ENCODE peak calls at places on chromosome 19, in ten cellular contexts. J, S, F, W, M, X, O, R, V and L are unnamed samples. For H3K9me2, the result is how much of the 10 kb centered on the place peaks cover.

GRCh38 chr19:15812059-15812722 is 3.3 kb downstream of the OR10H1 start:
- DNase-seq in J (no peak), S (no peak), F (peak), W (peak), M (no peak), X (no peak), O (no peak), R (no peak), V (no peak), L (no peak)

GRCh38 chr19:33350538-33351309 is 22.8 kb upstream of the CEBPG start:
- DNase-seq in J (peak), S (no peak), F (peak), W (no peak), M (no peak), X (peak), O (no peak), R (no peak), V (no peak), L (no peak)

GRCh38 chr19:46886546-46887239 is 25.9 kb downstream of the ARHGAP35 start:
- DNase-seq in J (no peak), S (no peak), F (peak), W (no peak), M (no peak), X (peak), O (no peak), R (no peak), V (no peak), L (no peak)

GRCh38 chr19:56654151-56654550 is 11.2 kb downstream of the SMIM17 start:
- DNase-seq in J (no peak), S (no peak), F (no peak), W (no peak), M (no peak), X (no peak), O (no peak), R (no peak), V (no peak), L (no peak)

GRCh38 chr19:29704562-29705558 is 10.2 kb downstream of the C19orf12 start:
- DNase-seq in J (no peak), S (no peak), F (no peak), W (no peak), M (no peak), X (no peak), O (no peak), R (no peak), V (no peak), L (no peak)

GRCh38 chr19:40078377-40078776 is 12.4 kb downstream of the ZNF780A start:
- DNase-seq in J (no peak), S (no peak), F (no peak), W (no peak), M (no peak), X (peak), O (no peak), R (no peak), V (no peak), L (no peak)

GRCh38 chr19:28393574-28394336 is 819.2 kb downstream of the UQCRFS1 start:
- DNase-seq in J (no peak), S (peak), F (no peak), W (no peak), M (peak), X (peak), O (no peak), R (no peak), V (no peak), L (peak)

GRCh38 chr19:41376241-41376997 is at the start of gene TMEM91:
- DNase-seq in J (no peak), S (peak), F (no peak), W (no peak), M (no peak), X (peak), O (peak), R (no peak), V (peak), L (no peak)

GRCh38 chr19:10871711-10872550 is 578 bp downstream of the CARM1 start:
- DNase-seq in J (peak), S (peak), F (peak), W (no peak), M (peak), X (peak), O (peak), R (peak), V (peak), L (peak)

GRCh38 chr19:19871932-19872331 is 6.2 kb downstream of the ZNF253 start:
- DNase-seq in J (no peak), S (no peak), F (no peak), W (no peak), M (no peak), X (no peak), O (no peak), R (no peak), V (no peak), L (no peak)

GRCh38 chr19:7224205-7224833 is 69.9 kb downstream of the INSR start:
- DNase-seq in J (no peak), S (no peak), F (peak), W (no peak), M (no peak), X (peak), O (no peak), R (no peak), V (no peak), L (no peak)

GRCh38 chr19:12295191-12295590 is 508 bp upstream of the ZNF44 start:
- DNase-seq in J (no peak), S (no peak), F (no peak), W (no peak), M (no peak), X (peak), O (peak), R (no peak), V (no peak), L (no peak)

GRCh38 chr19:39413269-39413902 is 917 bp downstream of the PLEKHG2 start:
- DNase-seq in J (peak), S (peak), F (no peak), W (no peak), M (no peak), X (peak), O (peak), R (peak), V (peak), L (peak)

GRCh38 chr19:13633109-13633508 is 126.8 kb upstream of the CACNA1A start:
- DNase-seq in J (no peak), S (peak), F (peak), W (no peak), M (no peak), X (peak), O (peak), R (no peak), V (no peak), L (no peak)

GRCh38 chr19:58416631-58417030 is 8.2 kb downstream of the ZNF584 start:
- DNase-seq in J (no peak), S (no peak), F (no peak), W (no peak), M (no peak), X (no peak), O (no peak), R (no peak), V (no peak), L (no peak)

GRCh38 chr19:14561832-14562351 is 10.0 kb downstream of the NDUFB7 start:
- DNase-seq in J (peak), S (peak), F (no peak), W (no peak), M (no peak), X (no peak), O (peak), R (no peak), V (peak), L (no peak)

GRCh38 chr19:42548545-42548944 is 20.3 kb upstream of the CEACAM1 start:
- DNase-seq in J (no peak), S (no peak), F (no peak), W (no peak), M (no peak), X (no peak), O (no peak), R (no peak), V (no peak), L (no peak)

GRCh38 chr19:45385392-45386221 is 15.2 kb upstream of the ERCC2 start:
- DNase-seq in J (no peak), S (peak), F (no peak), W (no peak), M (no peak), X (peak), O (no peak), R (no peak), V (peak), L (no peak)

GRCh38 chr19:35140207-35140897 is 1.7 kb downstream of the FXYD1 start:
- DNase-seq in J (no peak), S (no peak), F (no peak), W (no peak), M (no peak), X (no peak), O (no peak), R (no peak), V (no peak), L (no peak)

GRCh38 chr19:41706741-41707501 is 1.5 kb upstream of the CEACAM5 start:
- DNase-seq in J (peak), S (peak), F (peak), W (peak), M (peak), X (peak), O (peak), R (peak), V (peak), L (peak)

GRCh38 chr19:12077375-12077774 is 12.8 kb downstream of the ZNF844 start:
- DNase-seq in J (no peak), S (no peak), F (no peak), W (no peak), M (no peak), X (no peak), O (no peak), R (no peak), V (no peak), L (no peak)

GRCh38 chr19:29530549-29531457 is 5.0 kb downstream of the VSTM2B start:
- DNase-seq in J (no peak), S (peak), F (no peak), W (no peak), M (no peak), X (no peak), O (no peak), R (no peak), V (no peak), L (no peak)

GRCh38 chr19:13920940-13921744 is 15.1 kb downstream of the CC2D1A start:
- DNase-seq in J (no peak), S (peak), F (peak), W (peak), M (peak), X (peak), O (no peak), R (peak), V (peak), L (peak)

GRCh38 chr19:55536366-55536765 is 567 bp downstream of the SBK2 start:
- DNase-seq in J (no peak), S (no peak), F (no peak), W (no peak), M (no peak), X (no peak), O (no peak), R (no peak), V (no peak), L (no peak)

GRCh38 chr19:55537741-55538111 is 793 bp upstream of the SBK2 start:
- DNase-seq in J (peak), S (peak), F (no peak), W (no peak), M (no peak), X (peak), O (no peak), R (no peak), V (no peak), L (no peak)

GRCh38 chr19:55536951-55537740 is at the start of gene SBK2:
- DNase-seq in J (peak), S (peak), F (no peak), W (no peak), M (no peak), X (no peak), O (no peak), R (no peak), V (peak), L (peak)

GRCh38 chr19:55539082-55539715 is 2.3 kb upstream of the SBK2 start:
- DNase-seq in J (no peak), S (no peak), F (no peak), W (no peak), M (no peak), X (no peak), O (no peak), R (no peak), V (no peak), L (no peak)

DNA sequence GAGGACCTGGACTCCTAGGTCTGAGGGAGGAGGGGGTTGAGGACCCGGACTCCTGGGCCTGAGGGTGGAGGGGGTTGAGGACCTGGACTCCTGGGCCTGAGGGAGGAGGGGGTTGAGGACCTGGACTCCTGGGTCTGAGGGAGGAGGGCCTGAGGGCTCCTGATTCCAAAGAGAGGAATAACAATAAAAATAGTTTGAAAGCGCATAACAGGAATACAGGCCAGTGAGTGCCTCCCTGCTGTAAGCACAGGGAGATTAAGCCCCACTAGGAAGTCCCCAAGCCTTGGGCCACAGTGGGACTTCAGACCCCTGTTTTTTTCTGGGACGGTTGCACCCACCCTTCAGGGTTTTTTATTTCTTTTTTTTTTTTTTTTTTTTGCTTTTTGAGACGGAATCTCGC is 1.2 kb upstream of the SBK2 start:
- DNase-seq in J (no peak), S (peak), F (no peak), W (no peak), M (no peak), X (no peak), O (no peak), R (no peak), V (no peak), L (no peak)
- H3K9me2 ChIP-seq in J (under half), S (under half), F (under half), W (under half), M (under half), X (under half), O (under half), R (under half), V (under half), L (under half)

GRCh38 chr19:31331536-31331935 is 17.7 kb downstream of the TSHZ3 start:
- DNase-seq in J (no peak), S (no peak), F (no peak), W (no peak), M (no peak), X (no peak), O (no peak), R (no peak), V (no peak), L (no peak)
- H2AFZ ChIP-seq in J (no peak), S (no peak), F (no peak), W (no peak), M (no peak), X (no peak), O (no peak), R (no peak), V (no peak), L (no peak)

DNA sequence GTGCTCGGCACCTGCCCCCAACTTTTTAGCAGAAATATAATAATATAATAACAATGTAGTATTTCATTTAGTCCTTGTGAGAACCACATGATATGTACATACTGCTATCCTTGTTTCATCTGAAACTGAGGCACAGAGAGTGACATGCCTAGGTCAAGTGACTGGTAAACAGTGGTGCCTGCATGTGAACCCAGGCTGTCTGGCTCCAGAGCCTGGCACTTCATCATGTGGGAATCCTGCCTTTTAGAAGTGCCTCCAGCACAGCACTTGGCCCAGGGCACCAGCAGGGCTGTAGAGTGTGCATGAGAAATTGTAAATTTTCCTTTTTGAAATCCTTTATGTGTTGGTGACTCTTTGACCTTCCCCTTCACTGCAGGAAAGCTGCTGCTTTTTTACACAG is 27.4 kb downstream of the PRAM1 start:
- DNase-seq in J (no peak), S (no peak), F (no peak), W (no peak), M (no peak), X (no peak), O (no peak), R (no peak), V (no peak), L (no peak)
- H3K9me2 ChIP-seq in J (under half), S (under half), F (under half), W (under half), M (under half), X (under half), O (under half), R (under half), V (under half), L (under half)

GRCh38 chr19:54287456-54287855 is 6.5 kb upstream of the LILRB2 start:
- DNase-seq in J (no peak), S (no peak), F (no peak), W (no peak), M (no peak), X (peak), O (no peak), R (no peak), V (no peak), L (no peak)

GRCh38 chr19:54281008-54281728 is at the start of gene LILRB2:
- DNase-seq in J (no peak), S (no peak), F (no peak), W (no peak), M (no peak), X (no peak), O (no peak), R (no peak), V (no peak), L (no peak)

GRCh38 chr19:54279441-54279962 is 1.4 kb downstream of the LILRB2 start:
- DNase-seq in J (no peak), S (no peak), F (no peak), W (no peak), M (no peak), X (no peak), O (no peak), R (no peak), V (no peak), L (no peak)

GRCh38 chr19:54282706-54283105 is 1.8 kb upstream of the LILRB2 start:
- DNase-seq in J (no peak), S (no peak), F (no peak), W (no peak), M (no peak), X (no peak), O (no peak), R (no peak), V (no peak), L (peak)
- H2AFZ ChIP-seq in J (no peak), S (no peak), F (no peak), W (no peak), M (no peak), X (no peak), O (no peak), R (no peak), V (no peak), L (peak)

GRCh38 chr19:8358948-8359347 is 5.0 kb upstream of the ANGPTL4 start:
- DNase-seq in J (no peak), S (no peak), F (no peak), W (no peak), M (no peak), X (no peak), O (no peak), R (no peak), V (no peak), L (no peak)

GRCh38 chr19:8363803-8364771 is at the start of gene ANGPTL4:
- DNase-seq in J (peak), S (peak), F (peak), W (peak), M (no peak), X (peak), O (peak), R (no peak), V (peak), L (no peak)

GRCh38 chr19:8361921-8362793 is 1.8 kb upstream of the ANGPTL4 start:
- DNase-seq in J (peak), S (no peak), F (peak), W (peak), M (peak), X (peak), O (peak), R (no peak), V (peak), L (no peak)

GRCh38 chr19:8357007-8357521 is 6.9 kb upstream of the ANGPTL4 start:
- DNase-seq in J (no peak), S (no peak), F (no peak), W (no peak), M (no peak), X (no peak), O (peak), R (no peak), V (no peak), L (no peak)

DNA sequence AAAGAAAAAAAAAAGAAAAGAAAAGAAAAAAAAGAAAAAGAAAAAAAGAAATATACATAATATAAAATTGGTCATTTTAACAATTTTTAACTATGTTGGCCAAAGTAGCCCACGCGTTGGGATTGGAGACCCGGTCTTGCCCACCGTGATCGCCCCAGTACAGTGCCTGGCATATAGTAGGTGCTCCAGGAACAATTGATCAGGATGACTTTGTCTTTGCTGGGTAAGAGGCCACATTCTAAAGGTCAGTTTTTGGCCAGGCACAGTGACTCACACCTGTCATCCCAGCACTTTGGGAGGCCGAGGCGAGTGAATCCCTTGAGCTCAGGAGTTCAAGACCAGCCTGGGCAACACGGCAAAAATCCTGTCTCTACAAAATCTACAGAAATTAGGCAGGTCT is 3.8 kb upstream of the ANGPTL4 start:
- DNase-seq in J (no peak), S (no peak), F (no peak), W (no peak), M (no peak), X (no peak), O (no peak), R (no peak), V (no peak), L (no peak)
- H3K9me2 ChIP-seq in J (under half), S (under half), F (under half), W (under half), M (under half), X (under half), O (under half), R (under half), V (under half), L (under half)

DNA sequence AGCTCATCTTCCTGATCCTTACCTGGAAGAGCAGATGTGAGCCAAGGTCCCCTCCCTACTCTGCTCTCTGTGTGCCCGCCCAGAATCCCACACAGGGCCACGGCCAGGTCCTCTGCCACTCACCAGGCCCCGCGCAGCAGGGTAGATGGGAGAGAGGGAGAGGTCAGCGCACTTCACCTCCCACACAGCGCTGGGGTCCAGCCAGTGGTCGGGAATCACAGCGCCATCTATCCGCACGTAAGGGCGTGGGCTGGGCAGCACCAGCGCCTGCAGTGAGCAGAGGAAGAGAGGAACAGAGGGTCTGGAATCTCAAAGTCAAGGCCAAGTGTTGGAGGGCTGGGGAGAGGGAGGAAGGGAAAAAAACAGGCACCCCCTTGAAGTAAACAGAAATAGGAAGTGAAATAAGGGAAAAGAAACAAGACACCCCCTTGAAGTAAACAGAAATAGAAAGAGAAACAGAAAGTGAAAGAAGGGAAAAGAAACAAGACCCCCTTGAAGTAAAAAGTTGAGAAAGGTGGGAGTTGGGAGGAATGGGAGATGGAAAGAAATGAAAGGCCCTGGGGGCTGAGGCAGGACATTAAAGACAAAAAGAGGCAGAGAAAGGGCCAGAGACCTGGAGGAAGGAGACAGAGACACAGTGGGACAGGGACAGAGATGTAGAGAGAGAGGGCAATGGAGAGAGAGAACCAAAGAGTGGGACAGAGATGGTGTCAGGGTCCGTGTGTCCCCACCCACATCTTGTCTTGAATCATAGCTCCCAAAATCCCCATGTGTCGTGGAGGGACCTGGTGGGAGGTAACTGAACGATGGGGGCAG is 7.1 kb upstream of the PLA2G4C start:
- DNase-seq in J (no peak), S (peak), F (no peak), W (no peak), M (no peak), X (no peak), O (no peak), R (no peak), V (no peak), L (no peak)
- H2AFZ ChIP-seq in J (no peak), S (no peak), F (no peak), W (no peak), M (no peak), X (no peak), O (no peak), R (no peak), V (no peak), L (no peak)

GRCh38 chr19:1252221-1252817 is 3.9 kb downstream of the MIDN start:
- DNase-seq in J (peak), S (no peak), F (peak), W (no peak), M (no peak), X (peak), O (peak), R (peak), V (peak), L (peak)

GRCh38 chr19:1249990-1250298 is 1.6 kb downstream of the MIDN start:
- DNase-seq in J (no peak), S (no peak), F (no peak), W (no peak), M (no peak), X (no peak), O (no peak), R (no peak), V (no peak), L (no peak)

GRCh38 chr19:1250374-1251232 is 2.2 kb downstream of the MIDN start:
- DNase-seq in J (no peak), S (peak), F (no peak), W (no peak), M (no peak), X (peak), O (peak), R (peak), V (peak), L (peak)

GRCh38 chr19:1251503-1252220 is 3.3 kb downstream of the MIDN start:
- DNase-seq in J (peak), S (no peak), F (no peak), W (no peak), M (no peak), X (no peak), O (peak), R (peak), V (peak), L (peak)

GRCh38 chr19:1251233-1251502 is 2.8 kb downstream of the MIDN start:
- DNase-seq in J (no peak), S (no peak), F (peak), W (no peak), M (no peak), X (peak), O (peak), R (no peak), V (peak), L (no peak)
- H3K9me2 ChIP-seq in J (under half), S (under half), F (under half), W (under half), M (under half), X (under half), O (under half), R (under half), V (under half), L (under half)